ENCODE peak calls at places on chromosomes 11 and 22, in six cellular contexts. B, W, X, E, U and R are unnamed samples.

GRCh38 chr11:126496576-126497403 is 141.3 kb downstream of the ST3GAL4 start:
- DNase-seq in B (no peak), E (no peak), X (no peak), W (no peak), U (no peak), R (no peak)

GRCh38 chr22:25368271-25368670 is 148.8 kb downstream of the CRYBB2 start:
- DNase-seq in B (no peak), E (no peak), W (no peak), U (no peak), X (no peak), R (no peak)

GRCh38 chr11:2526808-2527381 is 82.1 kb downstream of the KCNQ1 start:
- DNase-seq in W (no peak), B (no peak), U (no peak), X (no peak), E (no peak), R (no peak)

GRCh38 chr11:16632295-16633200 is 105.9 kb upstream of the C11orf58 start:
- DNase-seq in X (peak), W (no peak), U (no peak), E (peak), B (no peak), R (no peak)

GRCh38 chr11:587978-588380 is 11.7 kb downstream of the PHRF1 start:
- DNase-seq in E (no peak), U (no peak), W (no peak), B (no peak), X (peak), R (no peak)

GRCh38 chr11:2393941-2394817 is 6.4 kb upstream of the TSSC4 start:
- DNase-seq in B (no peak), E (no peak), W (no peak), X (no peak), U (no peak), R (no peak)

GRCh38 chr22:25970348-25970995 is 198.8 kb upstream of the SEZ6L start:
- DNase-seq in W (no peak), X (no peak), U (no peak), E (no peak), B (peak), R (no peak)

GRCh38 chr11:62501432-62501891 is 45.1 kb downstream of the AHNAK start:
- DNase-seq in W (no peak), B (no peak), E (no peak), U (no peak), X (peak), R (no peak)

GRCh38 chr11:4825132-4825531 is 4.0 kb downstream of the OR51F2 start:
- DNase-seq in U (no peak), E (no peak), B (no peak), W (no peak), X (no peak), R (no peak)

GRCh38 chr11:19398772-19399542 is 158.2 kb upstream of the E2F8 start:
- DNase-seq in U (no peak), B (no peak), E (no peak), X (no peak), W (no peak), R (no peak)

GRCh38 chr11:17686185-17686980 is 33.0 kb upstream of the MYOD1 start:
- DNase-seq in B (no peak), X (no peak), U (peak), E (no peak), W (no peak), R (peak)

GRCh38 chr11:87304350-87304749 is 266.6 kb downstream of the TMEM135 start:
- DNase-seq in W (no peak), E (no peak), X (no peak), B (no peak), U (no peak), R (no peak)

GRCh38 chr11:17736921-17737817 is 2.6 kb downstream of the KCNC1 start:
- DNase-seq in U (no peak), B (no peak), X (no peak), E (no peak), W (no peak), R (no peak)

GRCh38 chr11:69013009-69013951 is at the start of gene MRGPRF:
- DNase-seq in B (peak), W (no peak), X (no peak), E (no peak), U (peak), R (no peak)

GRCh38 chr11:69010361-69010891 is 2.6 kb downstream of the MRGPRF start:
- DNase-seq in W (no peak), B (no peak), X (no peak), U (peak), E (no peak), R (no peak)

GRCh38 chr11:69011624-69012091 is 1.4 kb downstream of the MRGPRF start:
- DNase-seq in E (no peak), B (no peak), U (no peak), X (no peak), W (no peak), R (no peak)

GRCh38 chr11:69010964-69011623 is 2.0 kb downstream of the MRGPRF start:
- DNase-seq in E (peak), W (no peak), X (no peak), B (peak), U (peak), R (peak)

DNA sequence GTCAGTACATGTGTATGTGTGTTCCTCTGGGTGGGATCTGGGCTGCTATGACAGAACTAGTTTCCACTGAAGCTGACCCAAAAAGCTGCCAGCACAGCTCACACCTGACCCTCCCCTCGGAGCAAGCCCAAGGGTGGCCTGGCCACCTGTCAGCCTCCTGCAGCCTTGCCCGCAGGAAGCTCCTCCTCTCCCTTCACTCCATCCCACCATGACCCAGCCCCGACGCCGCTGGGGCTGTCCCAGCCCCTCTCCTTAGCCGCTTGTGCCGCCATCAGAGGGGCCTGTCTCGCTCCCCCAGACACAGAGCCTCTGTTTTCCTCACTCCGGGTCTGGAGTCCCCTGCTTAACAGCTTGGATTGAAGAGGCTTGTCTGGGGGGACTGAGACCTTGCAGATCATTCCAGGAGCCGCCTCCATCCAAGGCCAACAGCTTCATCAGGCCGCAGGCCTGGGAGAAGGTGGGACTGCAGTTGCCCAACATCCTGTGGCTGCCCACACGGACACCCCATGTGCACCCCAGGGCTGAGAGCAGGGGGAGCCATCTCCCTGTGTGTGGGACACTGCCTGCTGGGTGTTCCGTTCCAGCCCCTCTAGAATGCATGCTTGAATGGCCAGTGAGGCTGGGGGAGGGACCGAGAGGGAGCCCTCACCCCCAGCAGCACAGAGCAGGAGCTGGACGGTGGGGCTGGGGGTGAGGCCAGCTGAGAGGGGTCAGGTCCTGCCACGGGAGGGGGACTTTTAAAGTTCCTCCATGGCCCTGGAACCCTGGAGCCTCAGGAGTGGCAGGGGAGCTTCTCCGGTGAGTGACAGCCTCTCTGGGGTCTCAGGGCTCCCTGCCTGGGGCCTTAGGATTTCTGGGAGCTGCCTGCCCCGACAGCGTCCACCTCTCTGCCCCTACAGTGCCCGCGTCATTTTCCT is 696 bp downstream of the MRGPRF start:
- DNase-seq in U (peak), E (no peak), B (no peak), X (no peak), W (no peak), R (no peak)
- TF ChIP-seq JUND in U (no peak), E (no peak), B (no peak), X (no peak), W (no peak), R (no peak)

DNA sequence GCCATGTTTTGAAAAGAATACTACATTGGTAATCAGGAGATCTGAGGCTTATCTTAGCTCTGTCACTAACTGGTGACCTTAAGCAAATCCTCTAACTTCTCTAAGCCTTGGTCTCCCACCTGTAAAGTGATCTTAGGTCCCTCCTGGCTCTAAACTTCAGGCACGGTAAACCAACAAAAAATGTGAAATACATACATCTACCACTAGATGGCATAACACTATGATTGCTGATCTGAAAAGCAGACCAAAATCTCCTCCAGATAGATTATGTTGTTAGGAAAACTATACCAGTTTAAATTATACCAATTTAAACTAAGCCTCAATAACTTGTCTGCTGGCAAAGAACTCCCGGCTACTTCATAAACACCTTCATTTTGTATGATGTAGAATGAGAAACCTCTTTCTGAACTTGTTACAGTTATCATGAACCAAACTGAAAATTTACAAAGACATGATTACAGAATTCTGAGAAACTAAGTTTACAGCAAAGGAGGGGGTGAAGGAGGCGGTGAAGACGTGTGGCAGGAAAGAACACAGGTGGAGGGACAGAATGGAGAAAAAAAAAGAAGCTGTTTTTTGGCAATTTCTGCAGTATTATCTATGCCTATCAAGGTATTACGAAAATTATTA is 85.9 kb downstream of the SBF2 start:
- DNase-seq in U (peak), B (no peak), W (peak), E (peak), X (peak), R (peak)
- TF ChIP-seq JUND in U (no peak), B (no peak), W (no peak), E (no peak), X (no peak), R (no peak)

GRCh38 chr11:93515438-93515837 is 27.8 kb downstream of the SMCO4 start:
- DNase-seq in X (no peak), W (no peak), U (no peak), B (no peak), E (no peak), R (no peak)
- TF ChIP-seq JUND in X (no peak), W (no peak), U (no peak), B (no peak), E (no peak), R (no peak)

GRCh38 chr11:75627879-75628668 is 40.8 kb downstream of the MAP6 start:
- DNase-seq in X (no peak), E (no peak), U (no peak), W (no peak), B (no peak), R (no peak)
- TF ChIP-seq JUND in X (no peak), E (no peak), U (no peak), W (no peak), B (no peak), R (no peak)

GRCh38 chr11:81674211-81674610 is 1059.5 kb downstream of the FAM181B start:
- DNase-seq in U (no peak), W (no peak), X (no peak), B (no peak), E (no peak), R (no peak)

GRCh38 chr11:81669944-81670526 is 1063.6 kb downstream of the FAM181B start:
- DNase-seq in X (no peak), U (no peak), W (no peak), B (no peak), E (no peak), R (no peak)

GRCh38 chr11:81673001-81673400 is 1060.7 kb downstream of the FAM181B start:
- DNase-seq in E (no peak), X (no peak), W (no peak), U (no peak), B (no peak), R (peak)
- TF ChIP-seq JUND in E (no peak), X (no peak), W (no peak), U (no peak), B (no peak), R (no peak)

DNA sequence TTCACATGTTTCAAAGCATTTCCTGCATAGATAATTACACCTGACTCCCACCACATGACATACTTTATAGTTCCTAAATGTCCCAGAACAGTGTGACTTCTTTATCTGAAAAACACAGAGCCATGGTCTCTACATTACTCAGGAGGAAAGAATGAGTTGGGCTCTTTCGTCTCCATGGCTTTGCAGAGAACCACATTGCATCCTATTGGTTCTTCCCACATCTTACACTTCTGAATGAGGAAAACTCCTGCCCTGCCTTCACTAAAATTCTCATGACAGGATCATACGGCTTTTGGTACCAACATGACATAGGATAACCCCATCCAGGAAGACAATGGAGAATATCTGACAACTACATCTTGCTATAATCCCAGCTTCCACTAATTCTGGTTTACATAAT is 88.5 kb downstream of the ETS1 start:
- DNase-seq in B (no peak), U (no peak), E (no peak), X (no peak), W (no peak), R (no peak)
- TF ChIP-seq JUND in B (no peak), U (no peak), E (no peak), X (no peak), W (no peak), R (no peak)

DNA sequence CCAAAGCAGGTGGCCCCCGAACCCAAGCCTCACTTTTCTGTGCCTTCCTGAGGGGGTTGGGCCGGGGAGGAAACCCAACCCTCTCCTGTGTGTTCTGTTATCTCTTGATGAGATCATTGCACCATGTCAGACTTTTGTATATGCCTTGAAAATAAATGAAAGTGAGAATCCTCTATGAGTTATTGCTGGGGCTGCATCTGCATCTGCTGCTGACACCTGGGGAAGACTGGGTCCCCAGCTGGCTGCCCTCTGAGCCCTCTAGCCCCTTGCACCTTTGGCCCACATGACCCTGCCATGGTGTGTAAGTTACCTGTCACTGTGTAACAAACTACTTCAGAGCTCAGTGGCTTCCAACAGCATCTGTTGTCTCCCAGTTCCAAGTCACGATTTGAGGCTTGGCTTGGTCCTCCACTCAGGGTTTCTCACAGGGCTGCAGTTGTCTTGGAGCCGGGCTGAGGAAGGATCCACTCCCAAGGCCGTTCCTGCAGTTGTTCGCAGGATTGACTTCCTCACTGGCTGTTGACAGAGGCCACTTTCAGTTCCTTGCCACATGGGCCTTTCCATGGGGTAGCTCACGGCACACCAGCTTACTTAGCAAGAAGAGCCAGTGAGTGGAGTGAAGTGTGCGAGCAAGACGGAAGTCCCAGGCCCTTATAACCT is 13.5 kb upstream of the UVRAG start:
- DNase-seq in B (no peak), E (no peak), X (no peak), U (no peak), W (no peak), R (no peak)
- TF ChIP-seq JUND in B (no peak), E (no peak), X (no peak), U (no peak), W (no peak), R (no peak)

DNA sequence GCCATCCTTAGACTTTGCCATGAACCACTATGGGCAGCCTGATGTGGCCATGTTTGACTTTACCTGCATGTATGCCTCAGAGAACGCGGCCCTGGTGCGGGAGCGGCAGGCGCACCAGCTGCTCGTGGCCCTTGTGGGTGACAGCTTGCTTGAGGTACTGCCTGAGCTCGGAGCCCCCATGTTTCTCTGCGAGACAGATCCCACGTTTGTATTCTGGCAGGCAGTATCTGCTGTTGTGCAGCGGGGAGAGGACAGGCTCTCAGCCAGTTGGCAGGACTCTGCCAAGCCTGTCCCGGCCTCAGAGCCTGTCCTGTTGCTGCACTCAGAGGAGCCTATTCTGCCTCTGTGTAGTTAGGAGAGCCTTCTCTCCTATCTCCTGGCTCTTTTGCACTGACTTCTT is 109.9 kb downstream of the MICAL2 start:
- DNase-seq in W (no peak), X (no peak), B (no peak), U (no peak), E (no peak), R (no peak)
- TF ChIP-seq JUND in W (no peak), X (no peak), B (no peak), U (no peak), E (no peak), R (no peak)